ENCODE peak calls at places on chromosomes 3 and 15, in eight cellular contexts. T, P, M, K, R, W, L and A are unnamed samples.

GRCh38 chr15:69359724-69360123 is 54.4 kb upstream of the KIF23 start:
- DNase-seq in P (no peak), W (no peak), R (no peak), K (no peak), M (no peak), T (no peak), L (peak), A (no peak)

GRCh38 chr3:38018296-38019266 is 10.9 kb downstream of the PLCD1 start:
- DNase-seq in R (peak), L (no peak), T (no peak), M (no peak), W (peak), K (no peak), P (no peak), A (no peak)

GRCh38 chr3:122727279-122727678 is 46.6 kb downstream of the PARP14 start:
- DNase-seq in W (no peak), M (no peak), P (no peak), L (no peak), K (no peak), R (no peak), T (no peak), A (no peak)

GRCh38 chr15:93049914-93050534 is 39.0 kb downstream of the RGMA start:
- DNase-seq in P (no peak), W (no peak), M (no peak), T (no peak), L (no peak), R (no peak), K (no peak), A (no peak)

GRCh38 chr15:70582143-70582945 is 181.0 kb downstream of the UACA start:
- DNase-seq in T (no peak), R (no peak), K (peak), L (no peak), M (no peak), P (no peak), W (no peak), A (no peak)

GRCh38 chr3:129025691-129026435 is 24.8 kb downstream of the EFCC1 start:
- DNase-seq in M (no peak), T (no peak), R (peak), L (no peak), P (no peak), K (no peak), W (peak), A (no peak)

GRCh38 chr15:88624156-88624970 is 3.2 kb downstream of the AEN start:
- DNase-seq in R (peak), W (no peak), P (no peak), T (peak), M (peak), L (peak), K (no peak), A (peak)

GRCh38 chr3:117706037-117706436 is 996.5 kb downstream of the TUSC7 start:
- DNase-seq in L (peak), R (no peak), K (peak), W (no peak), T (no peak), M (no peak), P (no peak), A (no peak)

GRCh38 chr3:129046037-129046731 is 14.4 kb upstream of the GP9 start:
- DNase-seq in L (no peak), R (no peak), T (no peak), P (no peak), W (no peak), K (no peak), M (no peak), A (no peak)

GRCh38 chr3:20028846-20029430 is 11.3 kb upstream of the KAT2B start:
- DNase-seq in M (no peak), R (no peak), L (no peak), P (no peak), T (no peak), K (no peak), W (no peak), A (no peak)